ENCODE peak calls at places on chromosomes 12 and 14, in ten cellular contexts. T is iris pigment epithelial cell; V is stimulated activated effector memory CD8-positive, alpha-beta T cell treated with anti-CD3 and anti-CD28 coated beads, Interleukin-12 subunit alpha, Interleukin-12 subunit beta, amount 100 ng/mL, for 72 hours; Y is SHP77; I is putamen; N is lung; F is GM03348; K is RKO; R is GDM1; U is central memory CD4-positive, alpha-beta T cell. W is an unnamed sample.

GRCh38 chr12:87967871-87968270 is 61.3 kb downstream of the C12orf50 start:
- DNase-seq in T (peak), V (no peak), Y (peak), I (no peak), N (no peak), F (no peak), K (peak), R (no peak), U (no peak), W (no peak)

GRCh38 chr12:87274594-87275245 is 754.5 kb downstream of the C12orf50 start:
- DNase-seq in T (peak), V (no peak), Y (no peak), I (no peak), N (no peak), F (peak), K (peak), R (no peak), U (no peak), W (no peak)

GRCh38 chr12:128810182-128811127 is 13.3 kb downstream of the SLC15A4 start:
- DNase-seq in T (peak), V (peak), Y (no peak), I (no peak), N (no peak), F (peak), K (no peak), R (no peak), U (no peak), W (no peak)

GRCh38 chr14:73238262-73238852 is 1.1 kb downstream of the PAPLN start:
- DNase-seq in T (peak), V (no peak), Y (no peak), I (no peak), N (no peak), F (peak), K (peak), R (no peak), U (no peak), W (no peak)

GRCh38 chr14:93510030-93510429 is 79.3 kb downstream of the UNC79 start:
- DNase-seq in T (no peak), V (no peak), Y (no peak), I (no peak), N (no peak), F (no peak), K (no peak), R (no peak), U (no peak), W (no peak)

GRCh38 chr12:67919406-67919805 is 69.8 kb upstream of the IFNG-AS1 start:
- DNase-seq in T (peak), V (no peak), Y (no peak), I (no peak), N (no peak), F (peak), K (no peak), R (no peak), U (no peak), W (no peak)

GRCh38 chr12:131379758-131380157 is 331.1 kb upstream of the SFSWAP start:
- DNase-seq in T (no peak), V (no peak), Y (no peak), I (no peak), N (no peak), F (no peak), K (no peak), R (no peak), U (no peak), W (no peak)

GRCh38 chr14:73272393-73272792 is 35.1 kb downstream of the PAPLN start:
- DNase-seq in T (no peak), V (no peak), Y (no peak), I (no peak), N (no peak), F (no peak), K (no peak), R (no peak), U (no peak), W (no peak)

GRCh38 chr14:103488960-103489359 is 33.7 kb downstream of the CKB start:
- DNase-seq in T (peak), V (no peak), Y (no peak), I (no peak), N (no peak), F (no peak), K (no peak), R (no peak), U (no peak), W (no peak)

GRCh38 chr14:73223049-73223448 is 14.3 kb upstream of the PAPLN start:
- DNase-seq in T (peak), V (no peak), Y (no peak), I (no peak), N (no peak), F (peak), K (no peak), R (no peak), U (no peak), W (no peak)

GRCh38 chr12:75814856-75815754 is 216.5 kb downstream of the PHLDA1 start:
- DNase-seq in T (peak), V (no peak), Y (no peak), I (peak), N (no peak), F (peak), K (peak), R (no peak), U (peak), W (no peak)

GRCh38 chr14:35286707-35287106 is 5.5 kb upstream of the PSMA6 start:
- DNase-seq in T (no peak), V (peak), Y (no peak), I (no peak), N (no peak), F (no peak), K (no peak), R (peak), U (no peak), W (no peak)

GRCh38 chr14:104084251-104085002 is 1.1 kb upstream of the ASPG start:
- DNase-seq in T (peak), V (no peak), Y (no peak), I (no peak), N (no peak), F (no peak), K (no peak), R (no peak), U (no peak), W (no peak)

GRCh38 chr12:26271889-26272492 is 76.6 kb downstream of the SSPN start:
- DNase-seq in T (peak), V (no peak), Y (no peak), I (no peak), N (peak), F (peak), K (no peak), R (no peak), U (no peak), W (peak)

GRCh38 chr12:67394600-67394999 is 125.4 kb downstream of the CAND1 start:
- DNase-seq in T (peak), V (no peak), Y (no peak), I (no peak), N (no peak), F (peak), K (no peak), R (no peak), U (no peak), W (no peak)

GRCh38 chr12:15526033-15526432 is 203.7 kb downstream of the PTPRO start:
- DNase-seq in T (no peak), V (no peak), Y (no peak), I (no peak), N (no peak), F (no peak), K (no peak), R (no peak), U (no peak), W (no peak)

GRCh38 chr12:93943766-93944165 is 204.6 kb upstream of the PLXNC1 start:
- DNase-seq in T (peak), V (no peak), Y (no peak), I (no peak), N (no peak), F (peak), K (peak), R (no peak), U (no peak), W (no peak)